ENCODE peak calls at places on chromosomes 2 and 18, in six cellular contexts. One of them, this sample, is unnamed.

GRCh38 chr2:70671059-70671685 is 96.8 kb downstream of the ADD2 start:
- DNase-seq in fibroblast of mammary gland: peak; percentile 7
- DNase-seq in stomach: no peak
- DNase-seq in MCF 10A: no peak
- DNase-seq in CD8-positive, alpha-beta T cell: no peak
- DNase-seq in AG09319: no peak
- DNase-seq in this sample: no peak

GRCh38 chr18:28167835-28168349 is 9.0 kb downstream of the CDH2 start:
- DNase-seq in AG09319: no peak
- DNase-seq in MCF 10A: no peak
- DNase-seq in stomach: no peak
- DNase-seq in CD8-positive, alpha-beta T cell: no peak
- DNase-seq in fibroblast of mammary gland: no peak
- DNase-seq in this sample: no peak

GRCh38 chr2:239277401-239278085 is 123.3 kb downstream of the HDAC4 start:
- DNase-seq in MCF 10A: no peak
- DNase-seq in CD8-positive, alpha-beta T cell: no peak
- DNase-seq in AG09319: no peak
- DNase-seq in stomach: peak; percentile 22
- DNase-seq in fibroblast of mammary gland: no peak
- DNase-seq in this sample: no peak

GRCh38 chr2:240129311-240129710 is 6.8 kb downstream of the COPS9 start:
- DNase-seq in MCF 10A: no peak
- DNase-seq in fibroblast of mammary gland: no peak
- DNase-seq in stomach: no peak
- DNase-seq in CD8-positive, alpha-beta T cell: no peak
- DNase-seq in AG09319: no peak
- DNase-seq in this sample: no peak

GRCh38 chr2:8044046-8044594 is 637.7 kb upstream of the ID2 start:
- DNase-seq in MCF 10A: no peak
- DNase-seq in fibroblast of mammary gland: no peak
- DNase-seq in CD8-positive, alpha-beta T cell: no peak
- DNase-seq in AG09319: no peak
- DNase-seq in stomach: no peak
- DNase-seq in this sample: no peak

GRCh38 chr2:226796840-226797288 is 2.8 kb downstream of the IRS1 start:
- DNase-seq in fibroblast of mammary gland: peak; percentile 69
- DNase-seq in MCF 10A: no peak
- DNase-seq in AG09319: no peak
- DNase-seq in CD8-positive, alpha-beta T cell: no peak
- DNase-seq in stomach: peak; percentile 55
- DNase-seq in this sample: peak; percentile 79

GRCh38 chr18:62781893-62782292 is 66.6 kb downstream of the PHLPP1 start:
- DNase-seq in stomach: no peak
- DNase-seq in AG09319: peak; percentile 54
- DNase-seq in MCF 10A: peak; percentile 96
- DNase-seq in CD8-positive, alpha-beta T cell: no peak
- DNase-seq in fibroblast of mammary gland: peak; percentile 96
- DNase-seq in this sample: peak; percentile 86

GRCh38 chr18:13252696-13253410 is 34.3 kb downstream of the LDLRAD4 start:
- DNase-seq in AG09319: no peak
- DNase-seq in CD8-positive, alpha-beta T cell: no peak
- DNase-seq in stomach: no peak
- DNase-seq in MCF 10A: no peak
- DNase-seq in fibroblast of mammary gland: no peak
- DNase-seq in this sample: no peak

GRCh38 chr2:15096873-15097272 is 464.3 kb downstream of the NBAS start:
- DNase-seq in stomach: no peak
- DNase-seq in AG09319: no peak
- DNase-seq in fibroblast of mammary gland: peak; percentile 5
- DNase-seq in MCF 10A: no peak
- DNase-seq in CD8-positive, alpha-beta T cell: no peak
- DNase-seq in this sample: no peak

GRCh38 chr2:1648241-1649102 is 95.8 kb downstream of the PXDN start:
- DNase-seq in fibroblast of mammary gland: no peak
- DNase-seq in AG09319: no peak
- DNase-seq in MCF 10A: no peak
- DNase-seq in CD8-positive, alpha-beta T cell: no peak
- DNase-seq in stomach: no peak
- DNase-seq in this sample: no peak

GRCh38 chr18:58416704-58417683 is 211.9 kb downstream of the ALPK2 start:
- DNase-seq in MCF 10A: peak; percentile 41
- DNase-seq in AG09319: no peak
- DNase-seq in fibroblast of mammary gland: peak; percentile 78
- DNase-seq in stomach: no peak
- DNase-seq in CD8-positive, alpha-beta T cell: no peak
- DNase-seq in this sample: peak; percentile 41

GRCh38 chr2:62032096-62032495 is 126.6 kb downstream of the COMMD1 start:
- DNase-seq in MCF 10A: no peak
- DNase-seq in CD8-positive, alpha-beta T cell: no peak
- DNase-seq in fibroblast of mammary gland: no peak
- DNase-seq in AG09319: no peak
- DNase-seq in stomach: no peak
- DNase-seq in this sample: no peak

GRCh38 chr2:63780483-63781155 is 61.1 kb upstream of the UGP2 start:
- DNase-seq in AG09319: no peak
- DNase-seq in MCF 10A: no peak
- DNase-seq in CD8-positive, alpha-beta T cell: no peak
- DNase-seq in stomach: no peak
- DNase-seq in fibroblast of mammary gland: no peak
- DNase-seq in this sample: peak; percentile 18

GRCh38 chr18:78742346-78742745 is 237.3 kb upstream of the SALL3 start:
- DNase-seq in CD8-positive, alpha-beta T cell: no peak
- DNase-seq in MCF 10A: no peak
- DNase-seq in stomach: peak; percentile 20
- DNase-seq in fibroblast of mammary gland: no peak
- DNase-seq in AG09319: no peak
- DNase-seq in this sample: no peak

GRCh38 chr2:234565201-234565600 is 68.3 kb upstream of the ARL4C start:
- DNase-seq in fibroblast of mammary gland: no peak
- DNase-seq in MCF 10A: no peak
- DNase-seq in AG09319: peak; percentile 7
- DNase-seq in CD8-positive, alpha-beta T cell: no peak
- DNase-seq in stomach: no peak
- DNase-seq in this sample: no peak

GRCh38 chr2:143844986-143845385 is 674.9 kb downstream of the ZEB2 start:
- DNase-seq in fibroblast of mammary gland: no peak
- DNase-seq in CD8-positive, alpha-beta T cell: no peak
- DNase-seq in stomach: no peak
- DNase-seq in MCF 10A: no peak
- DNase-seq in AG09319: no peak
- DNase-seq in this sample: no peak

GRCh38 chr2:240559271-240559670 is 886 bp upstream of the DUSP28 start:
- DNase-seq in fibroblast of mammary gland: peak; percentile 6
- DNase-seq in AG09319: no peak
- DNase-seq in MCF 10A: no peak
- DNase-seq in stomach: no peak
- DNase-seq in CD8-positive, alpha-beta T cell: no peak
- DNase-seq in this sample: no peak

GRCh38 chr2:181399046-181399445 is 58.1 kb upstream of the ITGA4 start:
- DNase-seq in AG09319: no peak
- DNase-seq in stomach: no peak
- DNase-seq in CD8-positive, alpha-beta T cell: no peak
- DNase-seq in fibroblast of mammary gland: no peak
- DNase-seq in MCF 10A: no peak
- DNase-seq in this sample: no peak

GRCh38 chr2:20611077-20611843 is 39.6 kb downstream of the HS1BP3 start:
- DNase-seq in AG09319: peak; percentile 56
- DNase-seq in fibroblast of mammary gland: peak; percentile 98
- DNase-seq in CD8-positive, alpha-beta T cell: no peak
- DNase-seq in MCF 10A: no peak
- DNase-seq in stomach: peak; percentile 71
- DNase-seq in this sample: peak; percentile 97

GRCh38 chr2:98822301-98823164 is 91.6 kb upstream of the MGAT4A start:
- DNase-seq in AG09319: no peak
- DNase-seq in fibroblast of mammary gland: no peak
- DNase-seq in CD8-positive, alpha-beta T cell: peak; percentile 37
- DNase-seq in MCF 10A: no peak
- DNase-seq in stomach: peak; percentile 40
- DNase-seq in this sample: no peak

GRCh38 chr2:190626656-190627055 is 22.2 kb upstream of the NAB1 start:
- DNase-seq in AG09319: no peak
- DNase-seq in fibroblast of mammary gland: peak; percentile 49
- DNase-seq in stomach: no peak
- DNase-seq in MCF 10A: no peak
- DNase-seq in CD8-positive, alpha-beta T cell: no peak
- DNase-seq in this sample: no peak

GRCh38 chr2:38315707-38316333 is 61.3 kb downstream of the ATL2 start:
- DNase-seq in CD8-positive, alpha-beta T cell: no peak
- DNase-seq in fibroblast of mammary gland: peak; percentile 60
- DNase-seq in MCF 10A: peak; percentile 63
- DNase-seq in stomach: no peak
- DNase-seq in AG09319: no peak
- DNase-seq in this sample: peak; percentile 61

GRCh38 chr2:213544940-213545339 is 260.7 kb downstream of the SPAG16 start:
- DNase-seq in MCF 10A: no peak
- DNase-seq in CD8-positive, alpha-beta T cell: no peak
- DNase-seq in fibroblast of mammary gland: no peak
- DNase-seq in AG09319: no peak
- DNase-seq in stomach: no peak
- DNase-seq in this sample: no peak

GRCh38 chr2:97907667-97908066 is 88.1 kb downstream of the TMEM131 start:
- DNase-seq in CD8-positive, alpha-beta T cell: no peak
- DNase-seq in stomach: no peak
- DNase-seq in MCF 10A: no peak
- DNase-seq in AG09319: no peak
- DNase-seq in fibroblast of mammary gland: no peak
- DNase-seq in this sample: no peak

GRCh38 chr2:68734688-68735525 is at the start of gene ARHGAP25:
- DNase-seq in stomach: no peak
- DNase-seq in CD8-positive, alpha-beta T cell: no peak
- DNase-seq in AG09319: no peak
- DNase-seq in MCF 10A: no peak
- DNase-seq in fibroblast of mammary gland: no peak
- DNase-seq in this sample: peak; percentile 44

GRCh38 chr2:71563872-71564271 is 110.5 kb downstream of the DYSF start:
- DNase-seq in MCF 10A: no peak
- DNase-seq in fibroblast of mammary gland: peak; percentile 20
- DNase-seq in AG09319: no peak
- DNase-seq in stomach: no peak
- DNase-seq in CD8-positive, alpha-beta T cell: no peak
- DNase-seq in this sample: no peak

GRCh38 chr18:75125359-75126331 is 83.3 kb downstream of the PTGR3 start:
- DNase-seq in stomach: no peak
- DNase-seq in fibroblast of mammary gland: no peak
- DNase-seq in AG09319: no peak
- DNase-seq in MCF 10A: no peak
- DNase-seq in CD8-positive, alpha-beta T cell: no peak
- DNase-seq in this sample: no peak

GRCh38 chr2:64114063-64114911 is 29.9 kb downstream of the PELI1 start:
- DNase-seq in MCF 10A: peak; percentile 38
- DNase-seq in stomach: no peak
- DNase-seq in fibroblast of mammary gland: peak; percentile 64
- DNase-seq in CD8-positive, alpha-beta T cell: no peak
- DNase-seq in AG09319: peak; percentile 19
- DNase-seq in this sample: peak; percentile 84

GRCh38 chr18:30142870-30143269 is 899.7 kb downstream of the DSC3 start:
- DNase-seq in CD8-positive, alpha-beta T cell: no peak
- DNase-seq in MCF 10A: no peak
- DNase-seq in stomach: no peak
- DNase-seq in AG09319: no peak
- DNase-seq in fibroblast of mammary gland: no peak
- DNase-seq in this sample: no peak

GRCh38 chr2:10305715-10306114 is 3.0 kb downstream of the HPCAL1 start:
- DNase-seq in MCF 10A: peak; percentile 45
- DNase-seq in fibroblast of mammary gland: no peak
- DNase-seq in stomach: peak; percentile 44
- DNase-seq in AG09319: no peak
- DNase-seq in CD8-positive, alpha-beta T cell: no peak
- DNase-seq in this sample: peak; percentile 19
- TF ChIP-seq CTCF in MCF 10A: peak; percentile 11
- TF ChIP-seq CTCF in fibroblast of mammary gland: peak; percentile 12
- TF ChIP-seq CTCF in stomach: no peak
- TF ChIP-seq CTCF in AG09319: no peak
- TF ChIP-seq CTCF in CD8-positive, alpha-beta T cell: no peak
- TF ChIP-seq CTCF in this sample: peak; percentile 36

GRCh38 chr2:138023976-138024375 is 59.7 kb downstream of the HNMT start:
- DNase-seq in MCF 10A: no peak
- DNase-seq in AG09319: no peak
- DNase-seq in stomach: no peak
- DNase-seq in fibroblast of mammary gland: no peak
- DNase-seq in CD8-positive, alpha-beta T cell: no peak
- DNase-seq in this sample: no peak
- TF ChIP-seq CTCF in MCF 10A: no peak
- TF ChIP-seq CTCF in AG09319: no peak
- TF ChIP-seq CTCF in stomach: no peak
- TF ChIP-seq CTCF in fibroblast of mammary gland: no peak
- TF ChIP-seq CTCF in CD8-positive, alpha-beta T cell: no peak
- TF ChIP-seq CTCF in this sample: no peak

GRCh38 chr2:207041279-207041678 is 102.0 kb downstream of the CPO start:
- DNase-seq in CD8-positive, alpha-beta T cell: no peak
- DNase-seq in AG09319: no peak
- DNase-seq in MCF 10A: no peak
- DNase-seq in stomach: no peak
- DNase-seq in fibroblast of mammary gland: peak; percentile 15
- DNase-seq in this sample: no peak

GRCh38 chr2:207041753-207042152 is 102.4 kb downstream of the CPO start:
- DNase-seq in fibroblast of mammary gland: no peak
- DNase-seq in CD8-positive, alpha-beta T cell: no peak
- DNase-seq in AG09319: no peak
- DNase-seq in MCF 10A: no peak
- DNase-seq in stomach: no peak
- DNase-seq in this sample: no peak

GRCh38 chr2:207042841-207043240 is 103.5 kb downstream of the CPO start:
- DNase-seq in AG09319: no peak
- DNase-seq in fibroblast of mammary gland: no peak
- DNase-seq in CD8-positive, alpha-beta T cell: no peak
- DNase-seq in MCF 10A: no peak
- DNase-seq in stomach: no peak
- DNase-seq in this sample: no peak

GRCh38 chr2:207040606-207041173 is 101.4 kb downstream of the CPO start:
- DNase-seq in AG09319: no peak
- DNase-seq in stomach: no peak
- DNase-seq in fibroblast of mammary gland: no peak
- DNase-seq in CD8-positive, alpha-beta T cell: no peak
- DNase-seq in MCF 10A: no peak
- DNase-seq in this sample: no peak

GRCh38 chr2:207042155-207042554 is 102.8 kb downstream of the CPO start:
- DNase-seq in MCF 10A: no peak
- DNase-seq in fibroblast of mammary gland: peak; percentile 13
- DNase-seq in CD8-positive, alpha-beta T cell: no peak
- DNase-seq in stomach: no peak
- DNase-seq in AG09319: no peak
- DNase-seq in this sample: no peak
- TF ChIP-seq CTCF in MCF 10A: no peak
- TF ChIP-seq CTCF in fibroblast of mammary gland: no peak
- TF ChIP-seq CTCF in CD8-positive, alpha-beta T cell: no peak
- TF ChIP-seq CTCF in stomach: no peak
- TF ChIP-seq CTCF in AG09319: no peak
- TF ChIP-seq CTCF in this sample: no peak

DNA sequence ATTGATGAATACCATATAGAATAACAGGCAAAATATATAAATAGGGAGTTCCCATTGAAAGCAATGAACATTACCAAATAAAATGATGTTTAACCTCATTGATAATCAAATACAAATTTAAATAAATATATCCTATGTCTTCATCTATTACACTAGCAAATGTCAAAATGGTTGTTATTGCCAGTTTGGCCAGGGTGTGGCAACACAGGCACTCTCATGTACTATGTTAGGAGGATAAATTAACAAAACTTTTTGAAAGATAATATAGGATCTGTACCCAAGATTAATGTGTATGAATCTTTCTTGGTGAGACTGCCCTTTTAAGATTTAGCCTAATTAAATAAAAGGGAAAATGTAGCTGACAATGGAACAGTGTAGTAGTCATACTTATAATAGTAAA is 659.3 kb downstream of the ERBB4 start:
- DNase-seq in AG09319: no peak
- DNase-seq in MCF 10A: peak; percentile 6
- DNase-seq in CD8-positive, alpha-beta T cell: no peak
- DNase-seq in fibroblast of mammary gland: peak; percentile 17
- DNase-seq in stomach: no peak
- DNase-seq in this sample: no peak
- TF ChIP-seq CTCF in AG09319: peak; percentile 47
- TF ChIP-seq CTCF in MCF 10A: no peak
- TF ChIP-seq CTCF in CD8-positive, alpha-beta T cell: no peak
- TF ChIP-seq CTCF in fibroblast of mammary gland: peak; percentile 13
- TF ChIP-seq CTCF in stomach: no peak
- TF ChIP-seq CTCF in this sample: no peak